ENCODE peak calls at places on chromosome 19, in five cellular contexts. I, J, P, M and Z are unnamed samples.
A peak's percentile ranks its signal among the peaks of the same experiment; 100 is the strongest.

GRCh38 chr19:33684550-33685303 is 63.0 kb downstream of the CHST8 start:
- DNase-seq in I (no peak), P (no peak), J (no peak), M (peak; percentile 76), Z (no peak)

GRCh38 chr19:46376241-46377153 is 29.6 kb downstream of the PPP5C start:
- DNase-seq in I (no peak), P (no peak), J (no peak), M (no peak), Z (no peak)

GRCh38 chr19:33559996-33560395 is 38.4 kb upstream of the PEPD start:
- DNase-seq in I (no peak), J (no peak), M (no peak), P (no peak), Z (no peak)

GRCh38 chr19:55661826-55662225 is 7.0 kb downstream of the U2AF2 start:
- DNase-seq in J (no peak), M (no peak), P (no peak), I (no peak), Z (no peak)

GRCh38 chr19:1663854-1664253 is 11.4 kb upstream of the TCF3 start:
- DNase-seq in I (no peak), P (no peak), J (no peak), M (no peak), Z (no peak)

GRCh38 chr19:47729799-47730520 is 15.4 kb upstream of the NOP53 start:
- DNase-seq in I (peak; percentile 97), J (peak; percentile 97), M (peak; percentile 91), P (peak; percentile 57), Z (no peak)

GRCh38 chr19:6061420-6062130 is 48.7 kb downstream of the RFX2 start:
- DNase-seq in P (no peak), J (peak; percentile 32), M (no peak), I (no peak), Z (no peak)

GRCh38 chr19:2542341-2543069 is 66.6 kb downstream of the GADD45B start:
- DNase-seq in J (no peak), P (peak; percentile 63), I (peak; percentile 69), M (no peak), Z (no peak)

GRCh38 chr19:3302755-3303154 is 63.6 kb upstream of the NFIC start:
- DNase-seq in J (no peak), P (no peak), M (no peak), I (peak; percentile 40), Z (peak; percentile 35)

GRCh38 chr19:35267818-35268545 is 780 bp upstream of the USF2 start:
- DNase-seq in M (peak; percentile 99), P (no peak), I (peak; percentile 82), J (peak; percentile 97), Z (peak; percentile 24)
- TF ChIP-seq POLR2AphosphoS5 in M (peak; percentile 86), P (no peak), I (peak; percentile 52), J (peak; percentile 54), Z (peak; percentile 82)

GRCh38 chr19:7516878-7517277 is 975 bp downstream of the ZNF358 start:
- DNase-seq in M (peak; percentile 52), P (no peak), J (no peak), I (no peak), Z (no peak)
- H3K4me2 ChIP-seq in M (peak overlapping the region; percentile 97), P (peak overlapping the region; percentile 85), J (peak overlapping the region; percentile 37), I (peak overlapping the region; percentile 97), Z (peak overlapping the region; percentile 82)

GRCh38 chr19:17025361-17025760 is 1.2 kb downstream of the CPAMD8 start:
- DNase-seq in I (no peak), M (no peak), P (no peak), J (no peak), Z (no peak)

GRCh38 chr19:17023805-17024204 is 2.8 kb downstream of the CPAMD8 start:
- DNase-seq in J (no peak), P (no peak), I (no peak), M (no peak), Z (no peak)

GRCh38 chr19:17027428-17027816 is 812 bp upstream of the CPAMD8 start:
- DNase-seq in P (no peak), M (no peak), I (peak; percentile 44), J (no peak), Z (no peak)

GRCh38 chr19:17026041-17026658 is 460 bp downstream of the CPAMD8 start:
- DNase-seq in M (no peak), I (peak; percentile 32), J (no peak), P (no peak), Z (no peak)

GRCh38 chr19:17026706-17027427 is at the start of gene CPAMD8:
- DNase-seq in J (no peak), M (peak; percentile 59), P (no peak), I (peak; percentile 69), Z (no peak)
- TF ChIP-seq REST in J (no peak), M (no peak), P (no peak), I (no peak), Z (no peak)

GRCh38 chr19:40976724-40977123 is 14.4 kb upstream of the CYP2B6 start:
- DNase-seq in I (no peak), P (no peak), J (no peak), M (no peak), Z (no peak)
- TF ChIP-seq POLR2AphosphoS5 in I (no peak), P (no peak), J (no peak), M (no peak), Z (no peak)

DNA sequence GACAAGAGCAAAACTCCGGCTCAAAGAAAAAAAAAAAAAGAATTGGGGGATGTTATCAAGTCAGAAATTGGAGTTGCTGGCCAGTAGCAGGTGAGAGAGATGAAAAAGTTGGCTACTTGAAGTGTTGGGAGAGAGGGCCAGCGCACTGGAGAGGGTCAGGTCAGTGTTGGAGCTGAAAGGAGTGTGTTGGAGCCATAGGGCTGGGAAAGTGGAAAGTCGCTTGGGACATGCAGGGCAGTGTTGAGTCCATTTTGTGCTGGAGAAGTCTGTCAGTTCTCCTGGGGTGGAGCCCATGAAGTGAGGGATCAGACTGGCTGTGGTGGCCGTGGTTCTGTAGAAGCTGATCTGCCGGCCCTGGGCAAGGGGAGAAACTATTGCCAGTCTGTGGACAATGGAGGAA is 1.7 kb downstream of the PPP1R37 start:
- DNase-seq in M (no peak), I (no peak), J (no peak), P (no peak), Z (no peak)
- H3K4me2 ChIP-seq in M (peak overlapping the region; percentile 98), I (peak overlapping the region; percentile 78), J (peak overlapping the region; percentile 89), P (peak overlapping the region; percentile 97), Z (peak overlapping the region; percentile 96)

GRCh38 chr19:11987405-11988231 is 22.8 kb downstream of the ZNF763 start:
- DNase-seq in I (peak; percentile 99), J (peak; percentile 85), M (peak; percentile 94), P (peak; percentile 55), Z (peak; percentile 68)

GRCh38 chr19:11986754-11987153 is 21.9 kb downstream of the ZNF763 start:
- DNase-seq in P (no peak), M (no peak), J (no peak), I (peak; percentile 30), Z (no peak)

GRCh38 chr19:11989112-11989456 is 24.2 kb downstream of the ZNF763 start:
- DNase-seq in P (no peak), M (no peak), I (no peak), J (no peak), Z (no peak)

GRCh38 chr19:11982526-11982925 is 17.7 kb downstream of the ZNF763 start:
- DNase-seq in P (no peak), J (no peak), M (no peak), I (no peak), Z (no peak)

DNA sequence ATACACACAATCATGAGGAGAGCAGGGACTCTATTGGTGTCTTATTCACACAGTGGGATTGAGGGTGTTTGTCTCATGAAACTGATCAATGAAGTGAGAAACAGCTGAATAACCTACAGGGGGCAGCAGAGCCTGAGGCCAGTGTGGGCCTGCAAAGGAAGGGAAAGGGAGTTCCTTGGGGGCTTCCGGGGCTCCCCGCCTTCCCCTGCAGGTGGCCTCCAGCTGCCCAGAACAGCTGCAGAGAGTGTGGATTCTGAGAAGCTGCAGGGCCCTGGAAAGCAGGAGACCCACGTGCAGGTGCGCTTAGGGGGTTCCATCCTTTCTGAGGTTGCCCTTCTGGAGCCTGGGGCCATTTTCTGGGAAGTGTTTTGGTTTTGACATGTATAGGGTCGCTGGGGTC is 20.1 kb downstream of the ZNF763 start:
- DNase-seq in P (peak; percentile 39), I (peak; percentile 94), J (peak; percentile 16), M (peak; percentile 27), Z (no peak)
- TF ChIP-seq REST in P (no peak), I (no peak), J (no peak), M (no peak), Z (no peak)